ENCODE peak calls at places on chromosomes 11 and 22, in seven cellular contexts. One of them, this sample, is unnamed.

GRCh38 chr11:130765951-130766649 is 150.2 kb downstream of the SNX19 start:
- DNase-seq in PC-3: no peak
- DNase-seq in pancreas: no peak
- DNase-seq in neural progenitor cell: no peak
- DNase-seq in RWPE1: no peak
- DNase-seq in CD4-positive, alpha-beta T cell: no peak
- DNase-seq in brain microvascular endothelial cell: no peak
- DNase-seq in this sample: no peak

GRCh38 chr11:47393163-47394049 is 15.0 kb upstream of the SLC39A13 start:
- DNase-seq in brain microvascular endothelial cell: peak; percentile 57
- DNase-seq in CD4-positive, alpha-beta T cell: no peak
- DNase-seq in PC-3: no peak
- DNase-seq in RWPE1: no peak
- DNase-seq in pancreas: no peak
- DNase-seq in neural progenitor cell: peak; percentile 0
- DNase-seq in this sample: no peak

GRCh38 chr22:42388130-42388797 is 43.9 kb downstream of the NFAM1 start:
- DNase-seq in pancreas: peak; percentile 43
- DNase-seq in PC-3: peak; percentile 9
- DNase-seq in RWPE1: peak; percentile 19
- DNase-seq in neural progenitor cell: peak; percentile 75
- DNase-seq in CD4-positive, alpha-beta T cell: no peak
- DNase-seq in brain microvascular endothelial cell: no peak
- DNase-seq in this sample: no peak

GRCh38 chr11:47254381-47254780 is 3.4 kb upstream of the NR1H3 start:
- DNase-seq in PC-3: no peak
- DNase-seq in brain microvascular endothelial cell: no peak
- DNase-seq in neural progenitor cell: no peak
- DNase-seq in CD4-positive, alpha-beta T cell: no peak
- DNase-seq in pancreas: no peak
- DNase-seq in RWPE1: no peak
- DNase-seq in this sample: no peak

GRCh38 chr11:116558504-116559252 is 214.1 kb downstream of the BUD13 start:
- DNase-seq in RWPE1: no peak
- DNase-seq in neural progenitor cell: no peak
- DNase-seq in PC-3: peak; percentile 20
- DNase-seq in pancreas: no peak
- DNase-seq in brain microvascular endothelial cell: peak; percentile 19
- DNase-seq in CD4-positive, alpha-beta T cell: no peak
- DNase-seq in this sample: no peak

GRCh38 chr11:116862951-116863350 is 25.5 kb upstream of the APOA1 start:
- DNase-seq in brain microvascular endothelial cell: no peak
- DNase-seq in RWPE1: no peak
- DNase-seq in PC-3: no peak
- DNase-seq in pancreas: no peak
- DNase-seq in neural progenitor cell: no peak
- DNase-seq in CD4-positive, alpha-beta T cell: no peak
- DNase-seq in this sample: no peak

GRCh38 chr22:22397292-22397870 is 111.2 kb downstream of the ZNF280B start:
- DNase-seq in neural progenitor cell: peak; percentile 52
- DNase-seq in CD4-positive, alpha-beta T cell: no peak
- DNase-seq in RWPE1: no peak
- DNase-seq in PC-3: peak; percentile 74
- DNase-seq in brain microvascular endothelial cell: no peak
- DNase-seq in pancreas: no peak
- DNase-seq in this sample: no peak

GRCh38 chr22:39995346-39996252 is 845 bp downstream of the FAM83F start:
- DNase-seq in CD4-positive, alpha-beta T cell: no peak
- DNase-seq in pancreas: peak; percentile 39
- DNase-seq in neural progenitor cell: no peak
- DNase-seq in PC-3: no peak
- DNase-seq in RWPE1: no peak
- DNase-seq in brain microvascular endothelial cell: no peak
- DNase-seq in this sample: no peak

GRCh38 chr11:31045335-31045734 is 324.2 kb downstream of the DCDC1 start:
- DNase-seq in pancreas: no peak
- DNase-seq in brain microvascular endothelial cell: no peak
- DNase-seq in neural progenitor cell: peak; percentile 37
- DNase-seq in RWPE1: no peak
- DNase-seq in CD4-positive, alpha-beta T cell: no peak
- DNase-seq in PC-3: peak; percentile 11
- DNase-seq in this sample: no peak

GRCh38 chr11:74090701-74091100 is 80.1 kb downstream of the C2CD3 start:
- DNase-seq in CD4-positive, alpha-beta T cell: no peak
- DNase-seq in RWPE1: no peak
- DNase-seq in pancreas: no peak
- DNase-seq in brain microvascular endothelial cell: no peak
- DNase-seq in PC-3: peak; percentile 52
- DNase-seq in neural progenitor cell: peak; percentile 13
- DNase-seq in this sample: no peak

GRCh38 chr11:123233280-123233977 is 38.4 kb upstream of the CLMP start:
- DNase-seq in CD4-positive, alpha-beta T cell: no peak
- DNase-seq in RWPE1: no peak
- DNase-seq in brain microvascular endothelial cell: no peak
- DNase-seq in PC-3: no peak
- DNase-seq in neural progenitor cell: no peak
- DNase-seq in pancreas: no peak
- DNase-seq in this sample: no peak

GRCh38 chr11:18599739-18600230 is at the start of gene MISFA:
- DNase-seq in neural progenitor cell: no peak
- DNase-seq in brain microvascular endothelial cell: no peak
- DNase-seq in CD4-positive, alpha-beta T cell: no peak
- DNase-seq in pancreas: no peak
- DNase-seq in PC-3: no peak
- DNase-seq in RWPE1: no peak
- DNase-seq in this sample: no peak

GRCh38 chr22:37230673-37231405 is 13.2 kb downstream of the RAC2 start:
- DNase-seq in PC-3: no peak
- DNase-seq in pancreas: no peak
- DNase-seq in neural progenitor cell: no peak
- DNase-seq in brain microvascular endothelial cell: no peak
- DNase-seq in RWPE1: no peak
- DNase-seq in CD4-positive, alpha-beta T cell: peak; percentile 56
- DNase-seq in this sample: no peak

GRCh38 chr11:127454856-127455255 is 454.3 kb upstream of the KIRREL3 start:
- DNase-seq in brain microvascular endothelial cell: no peak
- DNase-seq in PC-3: no peak
- DNase-seq in RWPE1: no peak
- DNase-seq in CD4-positive, alpha-beta T cell: no peak
- DNase-seq in pancreas: no peak
- DNase-seq in neural progenitor cell: peak; percentile 20
- DNase-seq in this sample: no peak

GRCh38 chr11:127632971-127633680 is 632.6 kb upstream of the KIRREL3 start:
- DNase-seq in pancreas: no peak
- DNase-seq in PC-3: no peak
- DNase-seq in RWPE1: no peak
- DNase-seq in brain microvascular endothelial cell: no peak
- DNase-seq in neural progenitor cell: no peak
- DNase-seq in CD4-positive, alpha-beta T cell: no peak
- DNase-seq in this sample: no peak

GRCh38 chr11:19498986-19499669 is 213.5 kb upstream of the NAV2 start:
- DNase-seq in neural progenitor cell: no peak
- DNase-seq in CD4-positive, alpha-beta T cell: no peak
- DNase-seq in RWPE1: peak; percentile 12
- DNase-seq in brain microvascular endothelial cell: peak; percentile 21
- DNase-seq in PC-3: no peak
- DNase-seq in pancreas: no peak
- DNase-seq in this sample: no peak

GRCh38 chr11:27456802-27457329 is 15.7 kb downstream of the LGR4 start:
- DNase-seq in pancreas: no peak
- DNase-seq in brain microvascular endothelial cell: no peak
- DNase-seq in RWPE1: no peak
- DNase-seq in CD4-positive, alpha-beta T cell: no peak
- DNase-seq in PC-3: peak; percentile 48
- DNase-seq in neural progenitor cell: no peak
- DNase-seq in this sample: no peak
- H3K27ac ChIP-seq in pancreas: peak overlapping the region; percentile 93
- H3K27ac ChIP-seq in brain microvascular endothelial cell: peak overlapping the region; percentile 34
- H3K27ac ChIP-seq in RWPE1: no peak overlapping the region
- H3K27ac ChIP-seq in CD4-positive, alpha-beta T cell: no peak overlapping the region
- H3K27ac ChIP-seq in PC-3: peak overlapping the region; percentile 69
- H3K27ac ChIP-seq in neural progenitor cell: peak overlapping the region; percentile 52
- H3K27ac ChIP-seq in this sample: no peak overlapping the region

GRCh38 chr22:46110215-46110614 is 40.1 kb upstream of the PPARA start:
- DNase-seq in brain microvascular endothelial cell: peak; percentile 24
- DNase-seq in pancreas: peak; percentile 46
- DNase-seq in neural progenitor cell: no peak
- DNase-seq in RWPE1: no peak
- DNase-seq in CD4-positive, alpha-beta T cell: no peak
- DNase-seq in PC-3: peak; percentile 58
- DNase-seq in this sample: no peak
- H3K27ac ChIP-seq in brain microvascular endothelial cell: no peak overlapping the region
- H3K27ac ChIP-seq in pancreas: peak overlapping the region; percentile 92
- H3K27ac ChIP-seq in neural progenitor cell: no peak overlapping the region
- H3K27ac ChIP-seq in RWPE1: peak overlapping the region; percentile 99
- H3K27ac ChIP-seq in CD4-positive, alpha-beta T cell: no peak overlapping the region
- H3K27ac ChIP-seq in PC-3: no peak overlapping the region
- H3K27ac ChIP-seq in this sample: peak overlapping the region; percentile 92

GRCh38 chr11:66334605-66335442 is 1.4 kb downstream of the RIN1 start:
- DNase-seq in PC-3: no peak
- DNase-seq in RWPE1: no peak
- DNase-seq in pancreas: no peak
- DNase-seq in CD4-positive, alpha-beta T cell: no peak
- DNase-seq in brain microvascular endothelial cell: no peak
- DNase-seq in neural progenitor cell: no peak
- DNase-seq in this sample: no peak

GRCh38 chr11:66333896-66334604 is 2.2 kb downstream of the RIN1 start:
- DNase-seq in neural progenitor cell: no peak
- DNase-seq in RWPE1: no peak
- DNase-seq in PC-3: no peak
- DNase-seq in brain microvascular endothelial cell: no peak
- DNase-seq in pancreas: no peak
- DNase-seq in CD4-positive, alpha-beta T cell: no peak
- DNase-seq in this sample: no peak

GRCh38 chr11:66336234-66337102 is at the start of gene RIN1:
- DNase-seq in neural progenitor cell: peak; percentile 84
- DNase-seq in CD4-positive, alpha-beta T cell: peak; percentile 28
- DNase-seq in PC-3: peak; percentile 95
- DNase-seq in brain microvascular endothelial cell: peak; percentile 98
- DNase-seq in pancreas: peak; percentile 54
- DNase-seq in RWPE1: peak; percentile 97
- DNase-seq in this sample: no peak

GRCh38 chr11:66337103-66337899 is 1.1 kb upstream of the RIN1 start:
- DNase-seq in pancreas: no peak
- DNase-seq in PC-3: no peak
- DNase-seq in brain microvascular endothelial cell: peak; percentile 23
- DNase-seq in RWPE1: no peak
- DNase-seq in neural progenitor cell: no peak
- DNase-seq in CD4-positive, alpha-beta T cell: no peak
- DNase-seq in this sample: no peak

GRCh38 chr11:66335531-66336233 is 552 bp downstream of the RIN1 start:
- DNase-seq in CD4-positive, alpha-beta T cell: no peak
- DNase-seq in brain microvascular endothelial cell: peak; percentile 62
- DNase-seq in PC-3: peak; percentile 58
- DNase-seq in pancreas: no peak
- DNase-seq in neural progenitor cell: peak; percentile 56
- DNase-seq in RWPE1: peak; percentile 26
- DNase-seq in this sample: no peak
- H3K27ac ChIP-seq in CD4-positive, alpha-beta T cell: no peak overlapping the region
- H3K27ac ChIP-seq in brain microvascular endothelial cell: peak overlapping the region; percentile 97
- H3K27ac ChIP-seq in PC-3: peak overlapping the region; percentile 96
- H3K27ac ChIP-seq in pancreas: peak overlapping the region; percentile 0
- H3K27ac ChIP-seq in neural progenitor cell: no peak overlapping the region
- H3K27ac ChIP-seq in RWPE1: peak overlapping the region; percentile 100
- H3K27ac ChIP-seq in this sample: peak overlapping the region; percentile 10

GRCh38 chr11:9784602-9785315 is 120.9 kb downstream of the SWAP70 start:
- DNase-seq in PC-3: no peak
- DNase-seq in neural progenitor cell: no peak
- DNase-seq in CD4-positive, alpha-beta T cell: no peak
- DNase-seq in RWPE1: no peak
- DNase-seq in brain microvascular endothelial cell: no peak
- DNase-seq in pancreas: no peak
- DNase-seq in this sample: no peak
- H3K27ac ChIP-seq in PC-3: no peak overlapping the region
- H3K27ac ChIP-seq in neural progenitor cell: no peak overlapping the region
- H3K27ac ChIP-seq in CD4-positive, alpha-beta T cell: no peak overlapping the region
- H3K27ac ChIP-seq in RWPE1: no peak overlapping the region
- H3K27ac ChIP-seq in brain microvascular endothelial cell: no peak overlapping the region
- H3K27ac ChIP-seq in pancreas: no peak overlapping the region
- H3K27ac ChIP-seq in this sample: no peak overlapping the region

GRCh38 chr11:78562398-78562797 is 12.3 kb downstream of the NARS2 start:
- DNase-seq in RWPE1: peak; percentile 27
- DNase-seq in neural progenitor cell: peak; percentile 11
- DNase-seq in CD4-positive, alpha-beta T cell: no peak
- DNase-seq in brain microvascular endothelial cell: no peak
- DNase-seq in PC-3: peak; percentile 72
- DNase-seq in pancreas: no peak
- DNase-seq in this sample: no peak

GRCh38 chr11:78564037-78564888 is 10.4 kb downstream of the NARS2 start:
- DNase-seq in PC-3: peak; percentile 91
- DNase-seq in pancreas: peak; percentile 9
- DNase-seq in neural progenitor cell: peak; percentile 72
- DNase-seq in RWPE1: peak; percentile 42
- DNase-seq in brain microvascular endothelial cell: peak; percentile 78
- DNase-seq in CD4-positive, alpha-beta T cell: no peak
- DNase-seq in this sample: no peak

GRCh38 chr11:78557236-78557635 is 17.4 kb downstream of the NARS2 start:
- DNase-seq in neural progenitor cell: peak; percentile 28
- DNase-seq in pancreas: no peak
- DNase-seq in RWPE1: no peak
- DNase-seq in PC-3: no peak
- DNase-seq in brain microvascular endothelial cell: no peak
- DNase-seq in CD4-positive, alpha-beta T cell: no peak
- DNase-seq in this sample: no peak

GRCh38 chr11:78560066-78560597 is 14.5 kb downstream of the NARS2 start:
- DNase-seq in PC-3: no peak
- DNase-seq in RWPE1: no peak
- DNase-seq in neural progenitor cell: no peak
- DNase-seq in pancreas: no peak
- DNase-seq in brain microvascular endothelial cell: no peak
- DNase-seq in CD4-positive, alpha-beta T cell: no peak
- DNase-seq in this sample: no peak

GRCh38 chr11:78560826-78561484 is 13.7 kb downstream of the NARS2 start:
- DNase-seq in pancreas: no peak
- DNase-seq in RWPE1: no peak
- DNase-seq in brain microvascular endothelial cell: no peak
- DNase-seq in neural progenitor cell: no peak
- DNase-seq in PC-3: peak; percentile 39
- DNase-seq in CD4-positive, alpha-beta T cell: no peak
- DNase-seq in this sample: no peak
- H3K27ac ChIP-seq in pancreas: peak overlapping the region; percentile 30
- H3K27ac ChIP-seq in RWPE1: no peak overlapping the region
- H3K27ac ChIP-seq in brain microvascular endothelial cell: peak overlapping the region; percentile 61
- H3K27ac ChIP-seq in neural progenitor cell: no peak overlapping the region
- H3K27ac ChIP-seq in PC-3: peak overlapping the region; percentile 53
- H3K27ac ChIP-seq in CD4-positive, alpha-beta T cell: no peak overlapping the region
- H3K27ac ChIP-seq in this sample: peak overlapping the region; percentile 62

This sample was measured in thoracic aorta.